ENCODE peak calls at places on chromosomes 1 and 21, in nine cellular contexts. M is ascending aorta, K is psoas muscle, W is suprapubic skin, D is left ventricle myocardium inferior, R is tibial artery, B is left lung, Q is right atrium auricular region, H is tibial nerve. U is an unnamed sample.

GRCh38 chr1:21586926-21587601 is 77.8 kb downstream of the ALPL start:
- DNase-seq in B (peak; percentile 88), H (no peak), Q (peak; percentile 65), W (no peak), R (peak; percentile 38), M (peak; percentile 72), K (no peak), D (peak; percentile 47), U (peak; percentile 52)

GRCh38 chr1:60989745-60990718 is 92.3 kb upstream of the NFIA start:
- DNase-seq in K (peak; percentile 61), W (no peak), M (peak; percentile 86), D (peak; percentile 64), R (peak; percentile 57), B (no peak), H (no peak), Q (peak; percentile 77), U (peak; percentile 33)

GRCh38 chr1:110243146-110243545 is 33.0 kb downstream of the KCNC4 start:
- DNase-seq in D (no peak), Q (no peak), M (no peak), K (no peak), W (no peak), R (no peak), B (no peak), H (no peak), U (no peak)

GRCh38 chr21:44914176-44914874 is 6.4 kb downstream of the ITGB2 start:
- DNase-seq in Q (no peak), B (peak; percentile 91), D (peak; percentile 50), M (no peak), W (no peak), H (no peak), R (no peak), K (no peak), U (no peak)

GRCh38 chr21:32155226-32155625 is 123.6 kb downstream of the MIS18A start:
- DNase-seq in M (no peak), R (no peak), D (no peak), B (no peak), Q (no peak), K (no peak), W (no peak), H (no peak), U (no peak)

GRCh38 chr1:232890340-232890953 is 60.0 kb upstream of the NTPCR start:
- DNase-seq in R (no peak), M (no peak), K (no peak), Q (no peak), H (no peak), D (no peak), W (no peak), B (no peak), U (no peak)

GRCh38 chr1:66681686-66682085 is 70.6 kb upstream of the DYNLT5 start:
- DNase-seq in K (no peak), W (no peak), D (no peak), B (no peak), M (no peak), R (no peak), H (no peak), Q (no peak), U (no peak)

GRCh38 chr1:226602186-226603029 is 53.8 kb downstream of the STUM start:
- DNase-seq in B (no peak), D (peak; percentile 66), K (peak; percentile 83), W (peak; percentile 89), Q (no peak), R (peak; percentile 64), M (peak; percentile 69), H (peak; percentile 73), U (peak; percentile 63)

GRCh38 chr1:12400030-12400693 is 170.3 kb downstream of the VPS13D start:
- DNase-seq in W (no peak), D (no peak), M (no peak), K (no peak), B (no peak), H (no peak), R (no peak), Q (no peak), U (no peak)

GRCh38 chr1:18870325-18870865 is 10.9 kb upstream of the TAS1R2 start:
- DNase-seq in R (no peak), W (no peak), D (no peak), M (no peak), K (no peak), H (no peak), B (no peak), Q (no peak), U (no peak)

GRCh38 chr1:221035680-221036153 is 156.5 kb downstream of the HLX start:
- DNase-seq in H (no peak), R (no peak), M (no peak), D (no peak), B (no peak), Q (no peak), W (no peak), K (no peak), U (peak; percentile 13)

GRCh38 chr1:110879758-110880606 is 7.0 kb downstream of the CD53 start:
- DNase-seq in Q (no peak), R (no peak), K (no peak), B (no peak), M (no peak), W (no peak), H (no peak), D (no peak), U (no peak)

GRCh38 chr1:37267111-37267835 is 207.1 kb upstream of the ZC3H12A start:
- DNase-seq in K (no peak), D (no peak), R (no peak), B (no peak), W (no peak), H (no peak), Q (no peak), M (no peak), U (no peak)

GRCh38 chr1:18279713-18280074 is 172.1 kb downstream of the IGSF21 start:
- DNase-seq in D (no peak), R (no peak), H (no peak), Q (no peak), B (no peak), K (no peak), W (no peak), M (no peak), U (no peak)

GRCh38 chr1:43293171-43293570 is 7.6 kb upstream of the TIE1 start:
- DNase-seq in M (no peak), Q (no peak), W (no peak), K (no peak), H (no peak), B (no peak), R (no peak), D (no peak), U (no peak)

GRCh38 chr1:60746278-60746761 is 336.0 kb upstream of the NFIA start:
- DNase-seq in M (no peak), H (no peak), K (no peak), D (peak; percentile 22), R (no peak), W (no peak), Q (no peak), B (no peak), U (peak; percentile 34)

GRCh38 chr1:159465191-159465603 is 25.7 kb downstream of the OR10J1 start:
- DNase-seq in M (no peak), K (no peak), H (no peak), D (no peak), Q (no peak), R (no peak), B (no peak), W (no peak), U (no peak)

GRCh38 chr21:25790122-25790951 is 55.6 kb downstream of the GABPA start:
- DNase-seq in M (no peak), W (no peak), D (no peak), R (no peak), B (no peak), H (no peak), Q (no peak), K (no peak), U (no peak)

GRCh38 chr1:63663301-63663700 is 70.1 kb downstream of the PGM1 start:
- DNase-seq in K (no peak), D (no peak), H (no peak), R (no peak), Q (no peak), M (no peak), B (no peak), W (no peak), U (no peak)

DNA sequence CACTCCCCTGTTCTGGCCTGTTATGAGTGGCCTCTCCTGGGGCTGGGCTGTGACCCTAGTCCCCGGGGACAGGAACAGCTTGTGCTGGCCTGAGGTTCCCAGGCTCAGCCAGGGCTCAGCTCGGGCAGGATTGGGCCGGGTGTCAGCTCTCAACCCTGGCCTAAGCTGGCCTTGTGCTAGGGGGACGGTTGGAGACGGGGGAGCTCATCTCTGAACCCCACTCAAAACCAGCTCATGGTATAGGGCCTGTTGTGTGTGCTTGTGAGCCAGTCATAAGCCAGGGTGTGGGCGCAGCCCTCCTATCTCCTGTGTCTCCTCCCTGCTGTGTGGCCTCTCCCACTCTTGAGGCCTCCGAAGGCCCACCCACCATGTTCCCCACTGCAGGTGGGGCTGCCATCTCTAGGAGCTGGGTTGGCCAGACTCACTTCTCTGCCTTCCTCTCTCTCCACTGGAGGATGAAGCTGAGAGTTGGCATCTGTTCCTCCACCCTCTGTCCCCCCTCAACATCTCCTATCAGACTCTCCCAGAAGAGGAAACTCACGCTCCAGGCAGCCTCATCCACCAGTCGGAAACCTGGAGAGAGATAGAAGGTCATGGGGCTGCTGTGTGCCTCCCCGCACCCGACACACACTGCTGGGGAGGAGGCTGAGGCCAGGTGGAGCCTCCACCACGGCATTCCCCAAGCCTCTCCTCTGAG is 1.3 kb downstream of the PEAR1 start:
- DNase-seq in K (peak; percentile 79), H (peak; percentile 52), B (peak; percentile 61), W (no peak), M (no peak), Q (peak; percentile 66), D (peak; percentile 72), R (peak; percentile 67), U (peak; percentile 69)
- H3K27ac ChIP-seq in K (peak overlapping the region; percentile 76), H (peak overlapping the region; percentile 87), B (peak overlapping the region; percentile 84), W (peak overlapping the region; percentile 86), M (peak overlapping the region; percentile 92), Q (peak overlapping the region; percentile 90), D (peak overlapping the region; percentile 94), R (peak overlapping the region; percentile 95), U (peak overlapping the region; percentile 97)

GRCh38 chr1:28719332-28719619 is 17.5 kb upstream of the YTHDF2 start:
- DNase-seq in Q (no peak), D (no peak), H (no peak), R (no peak), W (no peak), K (no peak), B (no peak), M (no peak), U (no peak)
- TF ChIP-seq CTCF in Q (no peak), D (no peak), H (no peak), R (no peak), W (no peak), K (no peak), B (no peak), M (no peak), U (no peak)

DNA sequence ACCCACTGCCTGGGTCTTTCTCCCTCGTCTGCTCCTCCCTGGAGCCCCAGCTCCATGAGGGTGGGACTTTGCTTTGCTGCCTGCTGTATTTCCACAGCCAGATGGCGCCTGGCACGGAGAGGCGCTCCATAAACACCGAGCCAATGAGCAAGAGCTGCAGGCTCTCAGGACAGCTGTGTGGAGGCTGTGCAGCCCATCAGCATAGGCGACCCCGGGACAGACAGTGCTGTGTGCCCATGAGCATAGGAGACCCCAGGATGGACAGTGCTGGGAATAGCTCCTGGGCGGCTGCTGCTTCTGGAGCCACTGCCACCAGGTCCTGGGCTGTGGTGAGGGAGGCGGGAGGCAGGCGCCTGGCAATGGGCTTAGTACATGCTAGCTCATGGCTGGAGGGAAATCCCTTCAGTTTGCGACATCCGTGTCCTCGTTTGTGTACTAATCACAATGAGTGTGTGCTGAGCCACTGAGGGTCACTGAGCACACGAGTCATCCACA is 29.2 kb downstream of the CEP104 start:
- DNase-seq in M (no peak), D (no peak), R (no peak), K (no peak), H (no peak), Q (no peak), B (no peak), W (no peak), U (no peak)
- H3K36me3 ChIP-seq in M (peaks cover 90% of the 10 kb centered on the region), D (peaks cover 96% of the 10 kb centered on the region), R (peaks cover 97% of the 10 kb centered on the region), K (peaks cover 96% of the 10 kb centered on the region), H (no peaks in the 10 kb centered on the region), Q (peaks cover 69% of the 10 kb centered on the region), B (peaks cover 100% of the 10 kb centered on the region), W (peaks cover 98% of the 10 kb centered on the region), U (peaks cover 54% of the 10 kb centered on the region)

GRCh38 chr1:77271851-77272250 is 10.0 kb upstream of the AK5 start:
- DNase-seq in D (no peak), R (no peak), B (no peak), W (no peak), K (no peak), H (no peak), Q (no peak), M (no peak), U (no peak)
- H3K27ac ChIP-seq in D (no peak overlapping the region), R (no peak overlapping the region), B (no peak overlapping the region), W (no peak overlapping the region), K (no peak overlapping the region), H (no peak overlapping the region), Q (no peak overlapping the region), M (no peak overlapping the region), U (no peak overlapping the region)